ENCODE peak calls at places on chromosomes 2 and 18, in eight cellular contexts. R is left ventricle myocardium inferior; J is thoracic aorta; E is HepG2; P is Peyer's patch; O is CD4-positive, alpha-beta memory T cell; D is K562; V is prostate gland. Q is an unnamed sample. For H3K4me1, the result is how much of the 10 kb centered on the place peaks cover.

GRCh38 chr18:10167759-10168158 is 253.9 kb downstream of the VAPA start:
- DNase-seq in J (no peak), P (no peak), V (no peak), O (no peak), R (no peak), D (no peak), E (no peak), Q (no peak)

GRCh38 chr18:63702660-63703059 is at the start of gene SERPINB11:
- DNase-seq in V (no peak), E (no peak), D (no peak), J (no peak), O (no peak), P (no peak), R (no peak), Q (no peak)

GRCh38 chr2:195498176-195498575 is 158.8 kb upstream of the SLC39A10 start:
- DNase-seq in D (no peak), E (peak), V (no peak), O (peak), P (peak), J (no peak), R (no peak), Q (peak)

GRCh38 chr2:53646788-53647187 is 120.8 kb upstream of the CHAC2 start:
- DNase-seq in P (no peak), O (no peak), R (no peak), E (no peak), V (no peak), D (no peak), J (no peak), Q (no peak)

GRCh38 chr2:160917850-160918249 is 242.4 kb upstream of the TANK start:
- DNase-seq in D (no peak), P (no peak), J (no peak), E (no peak), V (no peak), O (no peak), R (no peak), Q (no peak)

GRCh38 chr2:42238644-42239288 is 69.6 kb downstream of the EML4 start:
- DNase-seq in D (no peak), V (peak), J (no peak), R (peak), O (peak), P (peak), E (peak), Q (peak)

GRCh38 chr2:9174771-9175441 is 31.7 kb upstream of the ASAP2 start:
- DNase-seq in O (no peak), R (no peak), V (no peak), P (no peak), E (no peak), J (no peak), D (no peak), Q (no peak)

GRCh38 chr2:158670292-158670691 is 124.8 kb upstream of the DAPL1 start:
- DNase-seq in R (no peak), O (no peak), D (no peak), P (no peak), E (peak), V (no peak), J (no peak), Q (no peak)

GRCh38 chr2:219447242-219448098 is 12.8 kb downstream of the SPEG start:
- DNase-seq in R (no peak), V (no peak), P (no peak), O (no peak), D (no peak), E (no peak), J (no peak), Q (no peak)

GRCh38 chr2:15142069-15142689 is 419.0 kb downstream of the NBAS start:
- DNase-seq in D (no peak), R (no peak), J (no peak), V (peak), O (peak), E (peak), P (peak), Q (peak)

GRCh38 chr2:221096651-221097567 is 475.2 kb downstream of the EPHA4 start:
- DNase-seq in E (no peak), O (no peak), V (no peak), D (no peak), P (no peak), R (no peak), J (no peak), Q (no peak)

GRCh38 chr2:238286987-238287386 is 1.4 kb downstream of the PER2 start:
- DNase-seq in R (no peak), P (no peak), O (no peak), D (no peak), V (peak), E (no peak), J (no peak), Q (no peak)

GRCh38 chr18:48795696-48796095 is 155.1 kb downstream of the SMAD7 start:
- DNase-seq in J (peak), D (no peak), O (no peak), V (no peak), E (no peak), P (no peak), R (no peak), Q (no peak)

GRCh38 chr2:111101592-111101991 is 19.1 kb upstream of the BCL2L11 start:
- DNase-seq in R (no peak), J (no peak), P (no peak), E (no peak), O (no peak), V (no peak), D (no peak), Q (no peak)

GRCh38 chr2:164620873-164621760 is at the start of gene GRB14:
- DNase-seq in D (no peak), J (no peak), R (peak), P (no peak), V (peak), E (peak), O (no peak), Q (no peak)

GRCh38 chr2:25257931-25258771 is 83.6 kb downstream of the DNMT3A start:
- DNase-seq in J (no peak), R (no peak), D (no peak), P (no peak), V (no peak), E (no peak), O (no peak), Q (no peak)

GRCh38 chr2:64861338-64862000 is 127.7 kb upstream of the SLC1A4 start:
- DNase-seq in E (no peak), V (no peak), P (no peak), R (no peak), O (no peak), J (no peak), D (no peak), Q (no peak)

GRCh38 chr2:3780477-3781402 is 77.4 kb downstream of the DCDC2C start:
- DNase-seq in J (no peak), E (peak), O (peak), P (peak), D (peak), R (peak), V (peak), Q (peak)

GRCh38 chr2:157627594-157628281 is 926 bp downstream of the ACVR1C start:
- DNase-seq in J (no peak), D (no peak), V (no peak), O (no peak), P (peak), E (no peak), R (no peak), Q (peak)

GRCh38 chr2:157625311-157625710 is 3.4 kb downstream of the ACVR1C start:
- DNase-seq in O (peak), E (no peak), V (no peak), J (no peak), P (no peak), D (no peak), R (no peak), Q (no peak)

GRCh38 chr2:157628532-157629415 is at the start of gene ACVR1C:
- DNase-seq in R (peak), J (no peak), D (peak), V (peak), E (peak), P (peak), O (peak), Q (peak)

DNA sequence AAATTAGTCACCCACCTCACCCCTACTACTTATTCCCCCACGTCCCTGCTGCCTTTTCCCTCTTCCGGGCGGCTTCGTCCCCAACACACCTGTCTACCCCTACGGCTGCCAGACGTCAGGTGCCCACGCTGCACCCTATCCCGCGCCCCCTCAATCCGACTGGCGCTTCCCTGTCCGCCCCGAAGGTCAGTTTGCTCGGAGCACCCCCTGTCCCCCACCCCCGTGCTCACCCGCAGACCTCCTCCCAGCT is 457 bp downstream of the ACVR1C start:
- DNase-seq in D (no peak), R (no peak), P (no peak), J (no peak), O (no peak), E (no peak), V (no peak), Q (no peak)
- H3K27ac ChIP-seq in D (no peak), R (no peak), P (peak), J (no peak), O (peak), E (no peak), V (peak), Q (peak)

GRCh38 chr2:30334738-30335426 is 103.5 kb downstream of the LBH start:
- DNase-seq in D (no peak), E (no peak), O (peak), P (peak), R (no peak), J (no peak), V (no peak), Q (no peak)
- H3K4me1 ChIP-seq in D (under half), E (under half), O (half or more), P (under half), R (under half), J (under half), V (under half), Q (half or more)

GRCh38 chr2:178211943-178212342 is 17.6 kb downstream of the OSBPL6 start:
- DNase-seq in J (no peak), E (no peak), P (no peak), V (no peak), R (no peak), D (no peak), O (no peak), Q (no peak)
- H3K27ac ChIP-seq in J (no peak), E (no peak), P (no peak), V (no peak), R (no peak), D (no peak), O (no peak), Q (no peak)

GRCh38 chr2:181125364-181125763 is 145.0 kb downstream of the UBE2E3 start:
- DNase-seq in R (no peak), V (no peak), P (no peak), D (no peak), O (no peak), J (no peak), E (no peak), Q (no peak)

GRCh38 chr2:181123798-181124217 is 143.4 kb downstream of the UBE2E3 start:
- DNase-seq in R (no peak), E (no peak), J (no peak), P (peak), O (peak), D (no peak), V (no peak), Q (peak)

GRCh38 chr2:181122601-181123000 is 142.2 kb downstream of the UBE2E3 start:
- DNase-seq in R (no peak), V (no peak), O (no peak), D (no peak), P (no peak), J (no peak), E (no peak), Q (no peak)

GRCh38 chr2:181126311-181126710 is 145.9 kb downstream of the UBE2E3 start:
- DNase-seq in J (no peak), O (no peak), R (no peak), P (no peak), D (no peak), V (no peak), E (no peak), Q (no peak)

GRCh38 chr2:181124499-181124898 is 144.1 kb downstream of the UBE2E3 start:
- DNase-seq in P (no peak), J (no peak), V (no peak), D (no peak), E (no peak), O (no peak), R (no peak), Q (no peak)
- H3K4me1 ChIP-seq in P (under half), J (under half), V (under half), D (under half), E (under half), O (half or more), R (under half), Q (under half)

DNA sequence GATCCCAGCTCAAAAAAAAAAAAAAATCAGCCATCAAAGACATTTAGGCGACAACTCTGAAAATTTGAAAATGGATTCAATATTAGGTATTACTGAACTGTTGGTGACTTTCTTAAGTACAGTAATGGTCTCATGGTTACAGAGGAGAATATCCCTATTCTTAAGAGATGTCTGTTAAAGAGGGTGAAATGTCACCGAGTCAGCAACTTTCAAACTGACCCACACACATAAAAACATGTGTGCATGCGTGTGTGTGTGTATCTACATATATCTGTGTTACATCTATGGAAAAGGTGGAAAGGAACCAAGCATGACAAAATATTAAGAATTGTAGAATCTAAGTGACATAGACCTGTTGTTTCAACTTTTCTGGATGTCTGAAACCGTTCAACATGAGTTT is 41.6 kb upstream of the GLI2 start:
- DNase-seq in R (no peak), D (no peak), J (no peak), P (no peak), O (no peak), E (no peak), V (no peak), Q (no peak)
- H3K27ac ChIP-seq in R (no peak), D (no peak), J (no peak), P (no peak), O (no peak), E (no peak), V (no peak), Q (no peak)